ENCODE peak calls at places on chromosomes 2 and 18, in eight cellular contexts. K is HFF-Myc, G is spleen, C is astrocyte, B is sigmoid colon, F is BJ, T is kidney, I is fibroblast of mammary gland. P is an unnamed sample.

GRCh38 chr2:131104487-131105155 is 515 bp upstream of the PLEKHB2 start:
- DNase-seq in F (no peak), K (peak; percentile 47), C (peak; percentile 58), G (peak; percentile 93), B (peak; percentile 93), I (peak; percentile 80), T (peak; percentile 92), P (no peak)

GRCh38 chr18:59737776-59738295 is 40.6 kb upstream of the CCBE1 start:
- DNase-seq in B (no peak), I (no peak), C (no peak), F (no peak), G (no peak), K (no peak), T (no peak), P (no peak)

GRCh38 chr2:230931556-230932231 is 6.7 kb upstream of the GPR55 start:
- DNase-seq in B (peak; percentile 54), G (peak; percentile 80), I (no peak), F (no peak), C (no peak), K (no peak), T (no peak), P (no peak)

GRCh38 chr2:1550076-1550475 is 136.8 kb downstream of the TPO start:
- DNase-seq in C (no peak), F (no peak), I (no peak), T (peak; percentile 55), K (no peak), G (peak; percentile 73), B (no peak), P (no peak)

GRCh38 chr18:70463085-70463484 is 174.2 kb downstream of the SOCS6 start:
- DNase-seq in I (no peak), K (no peak), G (no peak), T (no peak), C (no peak), B (no peak), F (no peak), P (no peak)

GRCh38 chr18:35043207-35043606 is 2.0 kb downstream of the MAPRE2 start:
- DNase-seq in T (no peak), B (no peak), G (no peak), I (no peak), K (no peak), C (no peak), F (no peak), P (no peak)

GRCh38 chr18:28040720-28041119 is 136.2 kb downstream of the CDH2 start:
- DNase-seq in I (no peak), T (no peak), G (no peak), K (no peak), C (no peak), F (no peak), B (no peak), P (no peak)

GRCh38 chr2:218291934-218292699 is at the start of gene TMBIM1:
- DNase-seq in F (no peak), I (peak; percentile 61), B (peak; percentile 91), K (no peak), C (no peak), G (peak; percentile 96), T (peak; percentile 94), P (no peak)

GRCh38 chr2:32355976-32356734 is 668 bp upstream of the BIRC6 start:
- DNase-seq in K (no peak), F (no peak), I (no peak), G (no peak), C (peak; percentile 47), T (no peak), B (no peak), P (no peak)

GRCh38 chr2:71460595-71461303 is 7.4 kb downstream of the DYSF start:
- DNase-seq in C (no peak), F (no peak), G (no peak), K (no peak), T (no peak), B (no peak), I (peak; percentile 20), P (no peak)

GRCh38 chr18:60339018-60339417 is 33.6 kb downstream of the MC4R start:
- DNase-seq in G (no peak), I (no peak), C (no peak), B (no peak), K (no peak), F (no peak), T (peak; percentile 29), P (no peak)

GRCh38 chr2:67075530-67076253 is 321.4 kb upstream of the ETAA1 start:
- DNase-seq in T (no peak), B (no peak), I (no peak), F (no peak), K (no peak), G (no peak), C (no peak), P (no peak)

GRCh38 chr2:85237849-85238570 is 89.8 kb downstream of the TGOLN2 start:
- DNase-seq in C (no peak), G (peak; percentile 58), B (no peak), K (no peak), T (no peak), I (no peak), F (no peak), P (no peak)

GRCh38 chr2:85240055-85240454 is 87.7 kb downstream of the TGOLN2 start:
- DNase-seq in I (no peak), B (no peak), F (no peak), G (peak; percentile 75), K (no peak), T (no peak), C (no peak), P (no peak)

GRCh38 chr2:85238607-85239006 is 89.2 kb downstream of the TGOLN2 start:
- DNase-seq in I (no peak), F (no peak), B (no peak), K (no peak), T (no peak), C (no peak), G (peak; percentile 12), P (no peak)

GRCh38 chr2:85236107-85236506 is 91.7 kb downstream of the TGOLN2 start:
- DNase-seq in C (no peak), F (no peak), T (no peak), B (no peak), G (peak; percentile 24), K (no peak), I (no peak), P (no peak)

GRCh38 chr2:85239102-85239501 is 88.7 kb downstream of the TGOLN2 start:
- DNase-seq in K (no peak), C (no peak), G (peak; percentile 42), T (no peak), F (no peak), I (no peak), B (no peak), P (no peak)
- TF ChIP-seq CTCF in K (no peak), C (no peak), G (no peak), T (no peak), F (no peak), I (no peak), B (no peak), P (no peak)

GRCh38 chr18:11037841-11038240 is 111.5 kb downstream of the PIEZO2 start:
- DNase-seq in G (no peak), K (no peak), C (no peak), B (no peak), T (no peak), F (no peak), I (no peak), P (no peak)

GRCh38 chr18:11034816-11035215 is 114.6 kb downstream of the PIEZO2 start:
- DNase-seq in C (no peak), G (no peak), F (no peak), I (peak; percentile 26), T (no peak), K (no peak), B (no peak), P (no peak)

GRCh38 chr18:11031966-11032365 is 117.4 kb downstream of the PIEZO2 start:
- DNase-seq in I (no peak), G (no peak), C (no peak), B (no peak), K (no peak), F (no peak), T (no peak), P (no peak)

GRCh38 chr18:11033503-11033902 is 115.9 kb downstream of the PIEZO2 start:
- DNase-seq in B (no peak), T (no peak), F (no peak), G (no peak), C (no peak), K (no peak), I (no peak), P (no peak)

DNA sequence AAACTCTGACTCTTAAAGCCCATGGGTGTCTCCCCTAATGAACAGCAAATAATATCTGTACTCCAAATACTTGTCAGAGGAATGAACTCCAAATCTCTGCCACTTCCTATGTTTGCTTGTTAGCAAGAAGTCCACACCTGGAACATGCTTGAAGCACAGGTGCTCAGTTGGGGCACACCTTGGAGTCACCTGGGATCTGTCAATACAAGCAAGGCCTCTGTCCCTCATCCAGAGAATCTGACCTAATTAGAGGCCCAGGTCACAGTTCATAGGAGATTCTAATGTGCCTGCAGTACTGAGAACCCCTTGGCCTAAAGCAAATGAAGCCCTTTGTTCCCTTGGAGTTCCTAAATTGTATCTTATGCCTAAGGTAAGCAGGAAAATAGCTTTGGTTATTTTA is 113.6 kb downstream of the PIEZO2 start:
- DNase-seq in G (no peak), I (no peak), F (no peak), B (no peak), T (no peak), C (no peak), K (no peak), P (no peak)
- H3K4me3 ChIP-seq in G (no peak overlapping the region), I (no peak overlapping the region), F (no peak overlapping the region), B (no peak overlapping the region), T (no peak overlapping the region), C (no peak overlapping the region), K (no peak overlapping the region), P (no peak overlapping the region)

DNA sequence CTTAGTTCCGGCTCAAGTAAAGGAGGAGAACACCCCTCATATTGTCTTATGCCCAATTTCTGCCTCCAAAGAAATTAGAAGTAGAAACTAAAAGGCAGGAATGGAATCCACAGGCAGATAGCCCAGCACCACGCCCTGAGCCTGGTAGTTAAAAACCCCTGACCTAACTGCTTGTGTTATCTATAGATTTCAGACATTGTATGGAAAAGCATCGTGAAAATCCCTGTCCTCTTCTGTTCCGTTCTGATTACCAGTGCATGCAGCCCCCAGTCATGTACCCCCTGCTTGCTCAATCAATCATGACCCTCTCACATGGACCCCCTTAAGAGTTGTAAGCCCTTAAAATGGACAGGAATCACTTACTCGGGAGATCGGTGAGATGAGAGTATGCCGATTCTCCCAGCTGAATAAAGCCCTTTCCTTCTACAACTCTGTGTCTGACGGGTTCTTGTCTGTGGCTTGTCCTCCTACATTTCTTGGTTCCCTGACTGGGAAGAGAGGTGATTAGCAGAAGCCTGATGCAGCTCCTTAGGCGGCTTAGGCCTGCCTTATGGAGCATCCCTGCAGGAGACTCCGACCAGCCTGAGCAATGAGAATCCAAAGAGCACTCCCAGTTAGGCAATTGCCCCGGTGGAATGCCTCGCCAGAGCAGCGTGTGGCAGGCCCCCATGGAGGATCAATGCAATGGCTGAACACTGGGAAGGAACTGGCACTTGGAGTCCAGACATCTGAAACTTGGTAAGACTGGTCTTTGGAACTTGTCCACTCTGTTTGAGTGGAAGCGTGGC is 362.6 kb upstream of the TCF4 start:
- DNase-seq in F (no peak), B (no peak), C (no peak), T (peak; percentile 30), G (no peak), K (no peak), I (no peak), P (no peak)
- TF ChIP-seq CTCF in F (no peak), B (no peak), C (no peak), T (no peak), G (no peak), K (no peak), I (no peak), P (no peak)

DNA sequence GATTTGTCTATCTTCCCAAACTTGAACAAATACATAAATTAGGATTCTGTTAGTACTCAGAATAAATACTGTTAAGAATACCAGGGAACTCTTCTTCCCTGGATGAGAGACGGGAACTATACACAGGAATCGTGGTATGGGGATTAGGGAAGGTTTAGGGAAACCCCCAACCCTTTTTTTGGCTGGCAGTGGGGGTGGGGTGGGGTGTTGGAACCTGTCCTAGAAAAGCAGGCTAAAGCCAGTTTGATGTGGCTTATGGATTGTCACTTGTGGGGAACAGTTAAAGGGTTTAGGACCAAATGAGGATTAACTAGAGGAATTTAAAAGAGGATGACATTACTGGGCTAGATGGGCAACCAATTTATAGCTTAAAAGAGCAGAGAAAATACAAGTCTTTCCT is 1.8 kb downstream of the SLC4A10 start:
- DNase-seq in T (no peak), I (no peak), K (no peak), C (no peak), G (no peak), F (no peak), B (no peak), P (no peak)
- H3K4me3 ChIP-seq in T (no peak overlapping the region), I (no peak overlapping the region), K (no peak overlapping the region), C (no peak overlapping the region), G (no peak overlapping the region), F (no peak overlapping the region), B (no peak overlapping the region), P (no peak overlapping the region)